ENCODE peak calls at places on chromosomes 13 and 19, in six cellular contexts. One of them, this sample, is unnamed.

GRCh38 chr19:53927745-53928144 is 18.7 kb downstream of the CACNG7 start:
- DNase-seq in PC-3: peak
- DNase-seq in body of pancreas: peak
- DNase-seq in HFFc6: peak
- DNase-seq in uterus: no peak
- DNase-seq in thyroid gland: peak
- DNase-seq in this sample: peak

GRCh38 chr19:18306209-18306902 is 16.5 kb downstream of the LSM4 start:
- DNase-seq in uterus: no peak
- DNase-seq in thyroid gland: no peak
- DNase-seq in PC-3: no peak
- DNase-seq in HFFc6: no peak
- DNase-seq in body of pancreas: no peak
- DNase-seq in this sample: no peak

GRCh38 chr19:13978306-13978705 is 26.0 kb downstream of the DCAF15 start:
- DNase-seq in uterus: peak
- DNase-seq in body of pancreas: peak
- DNase-seq in HFFc6: no peak
- DNase-seq in PC-3: no peak
- DNase-seq in thyroid gland: peak
- DNase-seq in this sample: peak

GRCh38 chr19:41882568-41883462 is at the start of gene ARHGEF1:
- DNase-seq in body of pancreas: peak
- DNase-seq in HFFc6: no peak
- DNase-seq in PC-3: peak
- DNase-seq in uterus: peak
- DNase-seq in thyroid gland: peak
- DNase-seq in this sample: no peak

GRCh38 chr19:48085904-48086864 is 24.4 kb downstream of the PLA2G4C start:
- DNase-seq in thyroid gland: no peak
- DNase-seq in HFFc6: no peak
- DNase-seq in body of pancreas: no peak
- DNase-seq in uterus: no peak
- DNase-seq in PC-3: no peak
- DNase-seq in this sample: peak

GRCh38 chr13:48749699-48750473 is 96.2 kb downstream of the CYSLTR2 start:
- DNase-seq in PC-3: peak
- DNase-seq in HFFc6: peak
- DNase-seq in body of pancreas: peak
- DNase-seq in uterus: peak
- DNase-seq in thyroid gland: peak
- DNase-seq in this sample: peak

GRCh38 chr13:101360525-101360924 is 55.8 kb downstream of the NALCN start:
- DNase-seq in PC-3: peak
- DNase-seq in uterus: no peak
- DNase-seq in thyroid gland: no peak
- DNase-seq in body of pancreas: no peak
- DNase-seq in HFFc6: no peak
- DNase-seq in this sample: no peak

GRCh38 chr13:22793598-22794134 is 387.1 kb upstream of the SGCG start:
- DNase-seq in thyroid gland: no peak
- DNase-seq in HFFc6: no peak
- DNase-seq in body of pancreas: no peak
- DNase-seq in uterus: no peak
- DNase-seq in PC-3: no peak
- DNase-seq in this sample: no peak

GRCh38 chr19:33906578-33907335 is 110.1 kb downstream of the KCTD15 start:
- DNase-seq in body of pancreas: peak
- DNase-seq in thyroid gland: no peak
- DNase-seq in uterus: no peak
- DNase-seq in HFFc6: no peak
- DNase-seq in PC-3: no peak
- DNase-seq in this sample: peak

GRCh38 chr13:36131215-36131930 is at the start of gene DCLK1:
- DNase-seq in HFFc6: no peak
- DNase-seq in thyroid gland: peak
- DNase-seq in body of pancreas: peak
- DNase-seq in uterus: peak
- DNase-seq in PC-3: no peak
- DNase-seq in this sample: peak

GRCh38 chr13:65461590-65461989 is 1768.5 kb downstream of the PCDH9 start:
- DNase-seq in thyroid gland: no peak
- DNase-seq in uterus: no peak
- DNase-seq in body of pancreas: no peak
- DNase-seq in HFFc6: no peak
- DNase-seq in PC-3: no peak
- DNase-seq in this sample: no peak

GRCh38 chr13:27839809-27840467 is 47.7 kb downstream of the GSX1 start:
- DNase-seq in HFFc6: peak
- DNase-seq in uterus: no peak
- DNase-seq in body of pancreas: no peak
- DNase-seq in thyroid gland: no peak
- DNase-seq in PC-3: peak
- DNase-seq in this sample: no peak

GRCh38 chr13:33172911-33173310 is 112.6 kb downstream of the STARD13 start:
- DNase-seq in PC-3: no peak
- DNase-seq in body of pancreas: no peak
- DNase-seq in uterus: no peak
- DNase-seq in thyroid gland: no peak
- DNase-seq in HFFc6: no peak
- DNase-seq in this sample: no peak

GRCh38 chr13:29101404-29101803 is 281.3 kb downstream of the MTUS2 start:
- DNase-seq in thyroid gland: no peak
- DNase-seq in body of pancreas: no peak
- DNase-seq in uterus: no peak
- DNase-seq in PC-3: no peak
- DNase-seq in HFFc6: no peak
- DNase-seq in this sample: no peak

GRCh38 chr19:17687857-17688784 is at the start of gene UNC13A:
- DNase-seq in uterus: no peak
- DNase-seq in body of pancreas: peak
- DNase-seq in HFFc6: no peak
- DNase-seq in PC-3: no peak
- DNase-seq in thyroid gland: peak
- DNase-seq in this sample: peak

GRCh38 chr13:31851201-31851600 is 111.9 kb downstream of the RXFP2 start:
- DNase-seq in PC-3: no peak
- DNase-seq in HFFc6: no peak
- DNase-seq in body of pancreas: no peak
- DNase-seq in thyroid gland: no peak
- DNase-seq in uterus: no peak
- DNase-seq in this sample: no peak

GRCh38 chr13:101930331-101930730 is 471.5 kb downstream of the FGF14 start:
- DNase-seq in uterus: no peak
- DNase-seq in HFFc6: peak
- DNase-seq in body of pancreas: no peak
- DNase-seq in PC-3: no peak
- DNase-seq in thyroid gland: no peak
- DNase-seq in this sample: no peak

GRCh38 chr13:51849145-51850101 is 4.4 kb upstream of the TMEM272 start:
- DNase-seq in PC-3: peak
- DNase-seq in thyroid gland: peak
- DNase-seq in HFFc6: no peak
- DNase-seq in body of pancreas: no peak
- DNase-seq in uterus: no peak
- DNase-seq in this sample: peak

DNA sequence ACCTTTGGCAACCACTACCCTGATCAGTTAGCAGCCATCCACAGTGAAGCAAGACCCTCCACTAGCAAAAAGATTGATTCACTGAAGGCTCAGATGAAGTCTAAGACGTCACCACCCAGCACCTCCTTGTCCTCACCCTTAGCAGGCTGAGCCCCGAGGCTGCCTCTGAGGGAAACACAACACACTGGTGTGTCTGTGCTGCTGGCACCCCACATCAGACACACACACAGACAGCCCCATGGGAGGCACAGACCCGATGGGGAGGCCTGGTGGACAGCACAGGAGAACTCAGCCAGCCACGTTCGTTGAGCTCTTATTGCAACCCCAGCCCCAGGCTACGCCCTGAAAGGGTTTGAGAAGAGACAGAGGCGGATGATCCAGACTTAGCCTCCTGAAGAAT is 94.7 kb downstream of the ZDHHC20 start:
- DNase-seq in uterus: no peak
- DNase-seq in PC-3: no peak
- DNase-seq in HFFc6: no peak
- DNase-seq in thyroid gland: no peak
- DNase-seq in body of pancreas: no peak
- DNase-seq in this sample: no peak
- TF ChIP-seq CTCF in uterus: no peak
- TF ChIP-seq CTCF in PC-3: no peak
- TF ChIP-seq CTCF in HFFc6: no peak
- TF ChIP-seq CTCF in thyroid gland: no peak
- TF ChIP-seq CTCF in body of pancreas: no peak
- TF ChIP-seq CTCF in this sample: no peak

DNA sequence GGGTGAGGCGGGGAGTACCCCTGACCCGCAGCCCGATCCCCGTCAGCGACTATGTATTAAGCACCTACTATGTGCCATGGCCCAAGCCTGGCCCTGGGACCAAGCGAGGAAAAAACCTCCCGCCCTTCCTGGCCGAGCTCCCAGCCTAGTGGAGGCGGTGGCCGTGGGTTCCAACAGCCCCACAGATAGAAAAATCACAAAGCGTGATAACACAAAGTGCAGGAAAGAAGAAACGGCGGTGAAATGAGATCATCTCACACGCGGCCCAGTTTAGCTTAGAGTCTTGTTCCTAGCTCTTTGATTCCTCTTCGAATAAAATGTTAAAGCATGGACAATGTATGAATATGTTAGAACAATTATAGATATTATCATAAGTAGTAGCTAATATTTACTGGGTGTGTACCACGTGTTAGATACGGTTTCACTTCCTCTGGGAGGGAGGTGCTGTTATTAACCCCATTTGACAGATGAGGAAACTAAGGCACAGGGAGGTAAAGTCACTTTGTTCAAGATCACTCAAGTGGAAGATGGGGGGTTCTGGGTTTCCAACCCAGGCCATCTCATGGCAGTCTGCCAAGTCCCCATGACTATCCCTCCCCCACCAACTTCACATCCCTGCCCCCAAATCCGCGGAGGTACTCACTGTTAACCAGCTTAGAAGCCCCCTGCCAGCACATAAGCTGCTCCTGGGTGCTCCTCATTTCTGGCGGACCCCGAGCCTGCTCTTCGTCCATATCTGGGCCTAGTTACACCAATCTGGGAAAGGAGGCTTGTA is 1.2 kb upstream of the FXYD7 start:
- DNase-seq in body of pancreas: no peak
- DNase-seq in uterus: no peak
- DNase-seq in HFFc6: no peak
- DNase-seq in thyroid gland: no peak
- DNase-seq in PC-3: no peak
- DNase-seq in this sample: no peak
- TF ChIP-seq CTCF in body of pancreas: no peak
- TF ChIP-seq CTCF in uterus: peak
- TF ChIP-seq CTCF in HFFc6: no peak
- TF ChIP-seq CTCF in thyroid gland: no peak
- TF ChIP-seq CTCF in PC-3: no peak
- TF ChIP-seq CTCF in this sample: no peak

DNA sequence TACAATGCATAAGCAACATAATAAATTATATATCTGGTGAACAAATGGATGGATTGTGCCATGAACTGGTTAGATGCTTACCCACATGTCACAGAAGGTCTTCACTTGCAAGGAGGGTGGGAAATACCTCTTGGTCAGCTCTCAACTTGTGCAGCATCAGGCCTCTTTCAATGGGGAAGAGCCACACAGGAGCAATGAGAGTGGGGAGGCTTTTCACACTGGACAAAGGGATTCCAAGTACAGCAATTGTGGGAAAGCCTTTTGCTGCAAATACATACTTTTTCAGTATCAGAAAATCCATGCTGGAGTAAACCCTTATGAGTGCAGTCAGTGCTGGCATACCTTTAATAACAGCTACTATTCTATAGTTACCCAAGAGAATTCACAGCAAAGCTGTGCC is 11.8 kb upstream of the ZNF543 start:
- DNase-seq in thyroid gland: no peak
- DNase-seq in HFFc6: no peak
- DNase-seq in PC-3: no peak
- DNase-seq in uterus: no peak
- DNase-seq in body of pancreas: no peak
- DNase-seq in this sample: no peak
- TF ChIP-seq CTCF in thyroid gland: no peak
- TF ChIP-seq CTCF in HFFc6: no peak
- TF ChIP-seq CTCF in PC-3: no peak
- TF ChIP-seq CTCF in uterus: no peak
- TF ChIP-seq CTCF in body of pancreas: no peak
- TF ChIP-seq CTCF in this sample: no peak

GRCh38 chr13:72804301-72804700 is 22.4 kb downstream of the PIBF1 start:
- DNase-seq in thyroid gland: no peak
- DNase-seq in PC-3: no peak
- DNase-seq in body of pancreas: no peak
- DNase-seq in uterus: no peak
- DNase-seq in HFFc6: no peak
- DNase-seq in this sample: no peak

GRCh38 chr13:72805663-72806341 is 23.9 kb downstream of the PIBF1 start:
- DNase-seq in HFFc6: no peak
- DNase-seq in PC-3: no peak
- DNase-seq in body of pancreas: no peak
- DNase-seq in thyroid gland: no peak
- DNase-seq in uterus: no peak
- DNase-seq in this sample: no peak

GRCh38 chr13:72808917-72809500 is 27.1 kb downstream of the PIBF1 start:
- DNase-seq in PC-3: peak
- DNase-seq in thyroid gland: no peak
- DNase-seq in uterus: no peak
- DNase-seq in body of pancreas: no peak
- DNase-seq in HFFc6: no peak
- DNase-seq in this sample: no peak
- TF ChIP-seq CTCF in PC-3: peak
- TF ChIP-seq CTCF in thyroid gland: peak
- TF ChIP-seq CTCF in uterus: no peak
- TF ChIP-seq CTCF in body of pancreas: peak
- TF ChIP-seq CTCF in HFFc6: peak
- TF ChIP-seq CTCF in this sample: peak

This sample was measured in H9.